ENCODE peak calls at places on chromosome 2, in seven cellular contexts. U is sciatic nerve, D is kidney, S is spleen, J is choroid plexus epithelial cell, A is NCI-H226, H is GF-D8. O is an unnamed sample.
A peak's percentile ranks its signal among the peaks of the same experiment; 100 is the strongest.

GRCh38 chr2:147567131-147567530 is 277.7 kb upstream of the ACVR2A start:
- DNase-seq in H (no peak), U (no peak), D (no peak), S (no peak), A (no peak), J (no peak), O (no peak)

GRCh38 chr2:165535443-165535842 is 65.9 kb downstream of the CSRNP3 start:
- DNase-seq in D (no peak), H (no peak), J (no peak), U (no peak), A (no peak), S (no peak), O (no peak)

GRCh38 chr2:98734823-98735260 is 3.9 kb upstream of the MGAT4A start:
- DNase-seq in U (no peak), H (peak; percentile 15), D (no peak), J (no peak), A (no peak), S (no peak), O (no peak)

GRCh38 chr2:110773470-110773921 is 41.1 kb downstream of the ACOXL start:
- DNase-seq in H (no peak), U (no peak), S (no peak), A (no peak), D (peak; percentile 72), J (no peak), O (no peak)

GRCh38 chr2:184677171-184677570 is 78.8 kb downstream of the ZNF804A start:
- DNase-seq in S (no peak), J (no peak), D (no peak), A (no peak), H (no peak), U (no peak), O (no peak)

GRCh38 chr2:154709215-154709614 is 10.7 kb downstream of the KCNJ3 start:
- DNase-seq in S (no peak), A (no peak), J (no peak), D (no peak), H (no peak), U (no peak), O (no peak)

GRCh38 chr2:8076453-8077284 is 605.2 kb upstream of the ID2 start:
- DNase-seq in S (no peak), J (no peak), A (no peak), D (no peak), U (no peak), H (no peak), O (no peak)

GRCh38 chr2:200376422-200377142 is 70.1 kb downstream of the SPATS2L start:
- DNase-seq in A (no peak), U (no peak), S (no peak), D (peak; percentile 56), H (no peak), J (no peak), O (no peak)

GRCh38 chr2:202034249-202035088 is 814 bp downstream of the FZD7 start:
- DNase-seq in U (peak; percentile 67), J (peak; percentile 70), S (peak; percentile 84), H (no peak), D (peak; percentile 79), A (no peak), O (peak; percentile 35)

GRCh38 chr2:128424806-128425205 is 106.1 kb upstream of the HS6ST1 start:
- DNase-seq in H (no peak), S (no peak), A (no peak), D (peak; percentile 64), U (peak; percentile 34), J (no peak), O (no peak)

GRCh38 chr2:98269274-98269673 is 77.0 kb upstream of the CNGA3 start:
- DNase-seq in A (peak; percentile 22), D (no peak), U (no peak), J (peak; percentile 81), H (peak; percentile 10), S (no peak), O (no peak)

GRCh38 chr2:138787053-138787666 is 7.0 kb upstream of the NXPH2 start:
- DNase-seq in S (no peak), U (no peak), J (peak; percentile 66), H (no peak), A (peak; percentile 19), D (no peak), O (no peak)

O was measured in GM12892.